ENCODE peak calls at places on chromosomes 3 and 15, in six cellular contexts. V is HepG2, X is K562, P is GM12891, R is GM12878, W is H1. N is an unnamed sample.

GRCh38 chr3:72031581-72031980 is 246.6 kb upstream of the PROK2 start:
- DNase-seq in R (no peak), P (no peak), X (no peak), W (no peak), V (no peak), N (no peak)

GRCh38 chr15:35719964-35720507 is 174.1 kb upstream of the DPH6 start:
- DNase-seq in W (no peak), X (no peak), P (no peak), R (no peak), V (no peak), N (no peak)

GRCh38 chr3:43243590-43244587 is 42.5 kb upstream of the SNRK start:
- DNase-seq in R (no peak), X (no peak), W (no peak), V (no peak), P (no peak), N (no peak)

GRCh38 chr15:100340721-100341661 is 784 bp downstream of the ADAMTS17 start:
- DNase-seq in W (no peak), P (no peak), V (no peak), X (no peak), R (no peak), N (no peak)

GRCh38 chr15:98455899-98456298 is 192.4 kb upstream of the IGF1R start:
- DNase-seq in X (no peak), W (no peak), P (no peak), R (no peak), V (no peak), N (no peak)

GRCh38 chr3:31948255-31948654 is 32.8 kb downstream of the OSBPL10 start:
- DNase-seq in P (no peak), V (no peak), R (no peak), W (no peak), X (no peak), N (no peak)

GRCh38 chr3:131072099-131072559 is 45.5 kb downstream of the NEK11 start:
- DNase-seq in R (no peak), W (no peak), P (no peak), X (peak), V (no peak), N (no peak)

GRCh38 chr15:92197761-92198160 is 195.9 kb upstream of the ST8SIA2 start:
- DNase-seq in W (no peak), X (no peak), V (no peak), P (no peak), R (no peak), N (no peak)

GRCh38 chr3:130835483-130835882 is 58.4 kb upstream of the ATP2C1 start:
- DNase-seq in W (no peak), V (no peak), X (no peak), P (no peak), R (no peak), N (no peak)

GRCh38 chr3:11717768-11718581 is 74.3 kb upstream of the VGLL4 start:
- DNase-seq in W (no peak), X (no peak), V (peak), P (no peak), R (no peak), N (no peak)

GRCh38 chr15:92011611-92012367 is 158.3 kb downstream of the SLCO3A1 start:
- DNase-seq in R (no peak), V (no peak), P (no peak), X (no peak), W (peak), N (no peak)

GRCh38 chr3:41507336-41508062 is 308.2 kb downstream of the CTNNB1 start:
- DNase-seq in R (no peak), X (no peak), P (no peak), V (no peak), W (no peak), N (no peak)

GRCh38 chr3:23738946-23739345 is 66.8 kb upstream of the UBE2E1 start:
- DNase-seq in W (no peak), V (no peak), P (no peak), R (no peak), X (no peak), N (no peak)

GRCh38 chr15:66287461-66288055 is 5.8 kb upstream of the DIS3L start:
- DNase-seq in X (peak), P (no peak), W (no peak), R (no peak), V (no peak), N (no peak)

GRCh38 chr15:76340802-76341365 is 4.3 kb downstream of the ISL2 start:
- DNase-seq in W (no peak), P (peak), V (no peak), R (no peak), X (no peak), N (no peak)

GRCh38 chr3:186107148-186108105 is 1.5 kb downstream of the ETV5 start:
- DNase-seq in R (no peak), P (peak), W (no peak), X (peak), V (peak), N (peak)

GRCh38 chr3:31469385-31469784 is 63.3 kb upstream of the STT3B start:
- DNase-seq in R (no peak), V (no peak), W (no peak), X (no peak), P (no peak), N (no peak)

GRCh38 chr15:69820819-69821218 is 276.9 kb downstream of the TLE3 start:
- DNase-seq in V (no peak), W (peak), P (no peak), X (no peak), R (no peak), N (no peak)

GRCh38 chr15:74305687-74306086 is 61.8 kb downstream of the CYP11A1 start:
- DNase-seq in X (no peak), P (no peak), W (no peak), V (no peak), R (no peak), N (no peak)

GRCh38 chr3:98172621-98173020 is 6.1 kb downstream of the OR5H15 start:
- DNase-seq in R (no peak), P (no peak), V (no peak), W (no peak), X (no peak), N (no peak)

GRCh38 chr15:93179704-93180103 is 90.7 kb upstream of the RGMA start:
- DNase-seq in R (no peak), W (no peak), V (no peak), X (no peak), P (no peak), N (no peak)

GRCh38 chr15:90425726-90426346 is 37.8 kb downstream of the IQGAP1 start:
- DNase-seq in W (no peak), R (no peak), P (no peak), X (no peak), V (no peak), N (no peak)

GRCh38 chr3:1798711-1799410 is 299.8 kb upstream of the CNTN4 start:
- DNase-seq in P (no peak), W (no peak), V (no peak), R (no peak), X (no peak), N (no peak)

GRCh38 chr15:24746094-24746493 is 70.5 kb downstream of the NPAP1 start:
- DNase-seq in P (no peak), R (no peak), W (no peak), X (no peak), V (no peak), N (no peak)

GRCh38 chr3:142693294-142693853 is 30.5 kb upstream of the TRPC1 start:
- DNase-seq in X (no peak), R (no peak), W (no peak), V (no peak), P (no peak), N (no peak)

GRCh38 chr15:72175186-72176044 is 22.2 kb downstream of the GRAMD2A start:
- DNase-seq in R (no peak), W (no peak), P (no peak), X (no peak), V (no peak), N (no peak)

GRCh38 chr15:99703603-99704443 is 29.4 kb downstream of the LYSMD4 start:
- DNase-seq in R (no peak), X (peak), W (no peak), P (no peak), V (peak), N (no peak)

GRCh38 chr3:157542711-157543485 is 39.7 kb upstream of the VEPH1 start:
- DNase-seq in R (no peak), X (no peak), V (no peak), W (peak), P (no peak), N (no peak)

GRCh38 chr3:184716652-184717607 is 5.1 kb upstream of the MAGEF1 start:
- DNase-seq in P (no peak), V (peak), R (no peak), X (no peak), W (no peak), N (no peak)

GRCh38 chr3:160953681-160954080 is 151.5 kb downstream of the B3GALNT1 start:
- DNase-seq in R (no peak), X (no peak), P (no peak), W (no peak), V (no peak), N (no peak)

GRCh38 chr3:160950954-160951353 is 154.2 kb downstream of the B3GALNT1 start:
- DNase-seq in X (no peak), W (no peak), V (no peak), R (no peak), P (no peak), N (no peak)

GRCh38 chr3:160950542-160950941 is 154.6 kb downstream of the B3GALNT1 start:
- DNase-seq in R (no peak), X (no peak), V (no peak), P (no peak), W (no peak), N (no peak)

GRCh38 chr3:160949460-160949859 is 155.7 kb downstream of the B3GALNT1 start:
- DNase-seq in W (no peak), V (no peak), R (no peak), X (no peak), P (no peak), N (no peak)

DNA sequence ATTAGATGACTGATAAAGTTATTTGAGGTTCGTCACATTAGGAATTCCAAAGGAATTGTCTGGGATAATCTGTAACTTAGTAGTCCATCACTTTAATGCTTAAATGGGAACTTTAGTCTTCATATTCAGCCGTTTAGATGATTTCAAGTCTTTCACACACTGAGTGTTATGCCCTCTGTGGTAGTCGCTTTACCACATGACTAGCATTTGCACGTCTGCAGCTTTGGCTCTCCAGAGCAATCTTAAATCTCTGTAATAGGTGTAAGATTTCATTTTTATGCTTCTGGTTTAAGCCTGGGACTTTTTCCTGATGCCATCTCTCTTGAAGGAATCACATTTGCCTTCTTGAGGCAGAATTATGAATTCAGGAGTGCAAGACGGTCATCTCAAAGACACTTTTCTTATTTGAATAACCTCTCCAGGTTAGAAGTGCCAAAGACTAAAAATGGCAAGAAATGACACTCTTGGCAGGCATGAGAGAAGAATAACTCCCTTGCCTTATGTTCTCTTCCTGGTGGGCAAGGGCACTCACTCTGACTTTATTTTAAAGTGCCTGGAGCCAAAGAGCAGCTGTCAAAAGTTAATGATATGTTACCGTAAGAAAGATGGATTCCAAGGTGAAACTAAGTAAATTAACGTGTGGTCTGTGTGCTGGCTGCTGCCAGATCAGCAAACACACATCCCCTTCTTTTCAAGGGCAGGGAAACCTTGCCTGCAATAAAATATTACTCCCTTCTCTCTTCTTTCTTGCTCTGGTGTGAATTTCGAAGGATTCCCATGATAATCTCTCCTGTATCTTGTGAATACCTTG is 153.3 kb downstream of the B3GALNT1 start:
- DNase-seq in W (no peak), R (no peak), X (no peak), P (no peak), V (no peak), N (no peak)
- TF ChIP-seq POLR2AphosphoS5 in W (no peak), R (no peak), X (no peak), P (no peak), V (no peak), N (no peak)

GRCh38 chr3:180264479-180264878 is 227.7 kb upstream of the PEX5L start:
- DNase-seq in W (no peak), V (no peak), R (no peak), X (no peak), P (no peak), N (no peak)
- TF ChIP-seq POLR2A in W (no peak), V (no peak), R (no peak), X (no peak), P (no peak), N (no peak)

DNA sequence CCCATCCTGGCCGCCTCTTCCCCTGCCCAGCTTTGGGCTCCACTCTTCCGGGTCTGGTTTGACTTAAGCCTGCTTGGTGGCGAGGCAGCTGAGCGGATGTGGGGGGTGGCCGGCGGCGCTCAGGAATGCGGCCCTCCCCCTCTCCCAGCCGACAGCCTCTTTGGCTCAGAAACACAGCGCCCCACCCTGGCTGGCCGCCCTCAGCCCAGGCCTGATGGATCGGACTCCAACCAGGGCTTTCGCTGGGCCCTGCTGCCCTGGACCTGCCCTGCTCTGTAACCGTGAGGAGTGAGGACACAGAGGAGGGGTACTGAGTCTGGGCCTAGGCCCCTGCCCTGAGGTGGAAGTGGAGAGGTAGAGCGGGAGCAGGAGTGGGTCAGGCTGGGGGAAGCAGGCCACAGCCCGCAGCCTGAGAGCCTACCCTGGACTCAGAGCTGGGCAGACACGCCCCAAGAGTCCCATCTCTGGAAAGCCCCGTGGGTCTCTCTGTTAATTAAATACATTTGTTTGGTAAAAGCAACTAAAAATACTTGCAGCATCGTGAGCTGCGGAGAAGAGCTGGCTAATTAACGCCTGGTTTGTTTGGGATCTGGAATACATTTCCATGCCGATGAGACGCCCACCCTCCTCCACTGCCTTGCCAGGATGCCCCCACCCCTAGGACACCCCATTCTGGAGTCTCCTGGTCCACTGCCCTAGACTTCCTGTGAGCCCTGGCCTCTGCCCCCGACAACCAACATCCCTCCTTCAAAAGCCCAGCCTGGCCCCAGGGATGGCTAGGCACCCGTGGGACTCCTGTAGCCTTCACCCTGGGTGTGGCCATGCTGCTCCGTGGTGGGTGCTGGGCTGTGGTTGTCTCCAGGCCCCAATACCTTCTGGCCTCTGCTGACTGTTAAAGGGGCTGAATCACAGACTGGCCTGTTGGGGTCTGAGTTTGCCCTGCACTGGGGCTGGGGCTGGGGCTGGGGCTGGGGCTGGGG is 19.6 kb downstream of the PLXNA1 start:
- DNase-seq in W (peak), P (no peak), X (peak), R (no peak), V (no peak), N (no peak)
- TF ChIP-seq TAF1 in W (peak), P (no peak), X (no peak), R (no peak), V (no peak), N (no peak)

DNA sequence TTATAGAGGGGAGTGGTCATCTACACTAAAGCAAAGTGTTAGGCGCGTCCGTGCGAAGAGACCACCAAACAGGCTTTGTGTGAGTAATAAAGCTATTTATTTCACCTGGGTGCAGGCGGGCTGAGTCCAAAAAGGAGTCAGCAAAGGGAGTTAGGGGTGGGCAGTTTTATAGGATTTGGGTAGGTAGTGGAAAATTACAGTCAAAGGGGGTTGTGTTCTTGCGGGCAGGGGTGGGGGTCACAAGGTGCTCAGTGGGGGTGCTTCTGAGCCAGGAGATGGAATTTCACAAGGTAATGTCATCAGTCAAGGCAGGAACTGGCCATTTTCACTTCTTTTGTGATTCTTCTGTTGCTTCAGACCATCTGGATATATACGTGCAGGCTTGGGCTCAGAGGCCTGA is 47.1 kb downstream of the OIP5 start:
- DNase-seq in P (no peak), X (no peak), W (no peak), R (no peak), V (no peak), N (no peak)
- TF ChIP-seq POLR2AphosphoS5 in P (no peak), X (no peak), W (peak), R (no peak), V (no peak), N (no peak)